ENCODE peak calls at places on chromosomes 1 and 21, in six cellular contexts. One of them, this sample, is unnamed.

GRCh38 chr1:11700655-11701467 is 9.4 kb downstream of the DRAXIN start:
- DNase-seq in activated CD4-positive, alpha-beta T cell treated with anti-CD3 and anti-CD28 coated beads for 4 hours: no peak
- DNase-seq in stimulated activated CD4-positive, alpha-beta T cell treated with anti-CD3 and anti-CD28 coated beads, Interleukin-15, amount 100 ng/mL, for 48 hours: no peak
- DNase-seq in NCI-H1436: no peak
- DNase-seq in activated CD8-positive, alpha-beta memory T cell treated with anti-CD3 and anti-CD28 coated beads for 4 hours: no peak
- DNase-seq in D721Med: peak; percentile 68
- DNase-seq in this sample: no peak

GRCh38 chr1:24383381-24383940 is 30.1 kb downstream of the STPG1 start:
- DNase-seq in activated CD4-positive, alpha-beta T cell treated with anti-CD3 and anti-CD28 coated beads for 4 hours: no peak
- DNase-seq in stimulated activated CD4-positive, alpha-beta T cell treated with anti-CD3 and anti-CD28 coated beads, Interleukin-15, amount 100 ng/mL, for 48 hours: no peak
- DNase-seq in NCI-H1436: no peak
- DNase-seq in activated CD8-positive, alpha-beta memory T cell treated with anti-CD3 and anti-CD28 coated beads for 4 hours: no peak
- DNase-seq in D721Med: no peak
- DNase-seq in this sample: no peak

GRCh38 chr1:20974069-20974468 is 187.0 kb upstream of the HP1BP3 start:
- DNase-seq in activated CD4-positive, alpha-beta T cell treated with anti-CD3 and anti-CD28 coated beads for 4 hours: no peak
- DNase-seq in stimulated activated CD4-positive, alpha-beta T cell treated with anti-CD3 and anti-CD28 coated beads, Interleukin-15, amount 100 ng/mL, for 48 hours: no peak
- DNase-seq in NCI-H1436: no peak
- DNase-seq in activated CD8-positive, alpha-beta memory T cell treated with anti-CD3 and anti-CD28 coated beads for 4 hours: no peak
- DNase-seq in D721Med: no peak
- DNase-seq in this sample: no peak

GRCh38 chr1:210195635-210196160 is 36.9 kb upstream of the SERTAD4 start:
- DNase-seq in activated CD4-positive, alpha-beta T cell treated with anti-CD3 and anti-CD28 coated beads for 4 hours: no peak
- DNase-seq in stimulated activated CD4-positive, alpha-beta T cell treated with anti-CD3 and anti-CD28 coated beads, Interleukin-15, amount 100 ng/mL, for 48 hours: no peak
- DNase-seq in NCI-H1436: no peak
- DNase-seq in activated CD8-positive, alpha-beta memory T cell treated with anti-CD3 and anti-CD28 coated beads for 4 hours: no peak
- DNase-seq in D721Med: no peak
- DNase-seq in this sample: no peak

GRCh38 chr1:240739139-240739538 is 127.2 kb upstream of the GREM2 start:
- DNase-seq in activated CD4-positive, alpha-beta T cell treated with anti-CD3 and anti-CD28 coated beads for 4 hours: no peak
- DNase-seq in stimulated activated CD4-positive, alpha-beta T cell treated with anti-CD3 and anti-CD28 coated beads, Interleukin-15, amount 100 ng/mL, for 48 hours: no peak
- DNase-seq in NCI-H1436: no peak
- DNase-seq in activated CD8-positive, alpha-beta memory T cell treated with anti-CD3 and anti-CD28 coated beads for 4 hours: no peak
- DNase-seq in D721Med: no peak
- DNase-seq in this sample: no peak

GRCh38 chr1:112544753-112545152 is 36.0 kb downstream of the WNT2B start:
- DNase-seq in activated CD4-positive, alpha-beta T cell treated with anti-CD3 and anti-CD28 coated beads for 4 hours: no peak
- DNase-seq in stimulated activated CD4-positive, alpha-beta T cell treated with anti-CD3 and anti-CD28 coated beads, Interleukin-15, amount 100 ng/mL, for 48 hours: no peak
- DNase-seq in NCI-H1436: no peak
- DNase-seq in activated CD8-positive, alpha-beta memory T cell treated with anti-CD3 and anti-CD28 coated beads for 4 hours: no peak
- DNase-seq in D721Med: no peak
- DNase-seq in this sample: no peak

GRCh38 chr1:121518726-121519041 is 333.9 kb downstream of the SRGAP2C start:
- DNase-seq in activated CD4-positive, alpha-beta T cell treated with anti-CD3 and anti-CD28 coated beads for 4 hours: no peak
- DNase-seq in stimulated activated CD4-positive, alpha-beta T cell treated with anti-CD3 and anti-CD28 coated beads, Interleukin-15, amount 100 ng/mL, for 48 hours: no peak
- DNase-seq in NCI-H1436: no peak
- DNase-seq in activated CD8-positive, alpha-beta memory T cell treated with anti-CD3 and anti-CD28 coated beads for 4 hours: no peak
- DNase-seq in D721Med: no peak
- DNase-seq in this sample: no peak

GRCh38 chr1:24275510-24275909 is 43.6 kb upstream of the GRHL3 start:
- DNase-seq in activated CD4-positive, alpha-beta T cell treated with anti-CD3 and anti-CD28 coated beads for 4 hours: no peak
- DNase-seq in stimulated activated CD4-positive, alpha-beta T cell treated with anti-CD3 and anti-CD28 coated beads, Interleukin-15, amount 100 ng/mL, for 48 hours: no peak
- DNase-seq in NCI-H1436: no peak
- DNase-seq in activated CD8-positive, alpha-beta memory T cell treated with anti-CD3 and anti-CD28 coated beads for 4 hours: no peak
- DNase-seq in D721Med: no peak
- DNase-seq in this sample: no peak

GRCh38 chr1:203692565-203693470 is 66.2 kb downstream of the ATP2B4 start:
- DNase-seq in activated CD4-positive, alpha-beta T cell treated with anti-CD3 and anti-CD28 coated beads for 4 hours: no peak
- DNase-seq in stimulated activated CD4-positive, alpha-beta T cell treated with anti-CD3 and anti-CD28 coated beads, Interleukin-15, amount 100 ng/mL, for 48 hours: no peak
- DNase-seq in NCI-H1436: no peak
- DNase-seq in activated CD8-positive, alpha-beta memory T cell treated with anti-CD3 and anti-CD28 coated beads for 4 hours: no peak
- DNase-seq in D721Med: no peak
- DNase-seq in this sample: no peak

GRCh38 chr1:54407957-54408700 is 1.9 kb upstream of the SSBP3 start:
- DNase-seq in activated CD4-positive, alpha-beta T cell treated with anti-CD3 and anti-CD28 coated beads for 4 hours: no peak
- DNase-seq in stimulated activated CD4-positive, alpha-beta T cell treated with anti-CD3 and anti-CD28 coated beads, Interleukin-15, amount 100 ng/mL, for 48 hours: no peak
- DNase-seq in NCI-H1436: no peak
- DNase-seq in activated CD8-positive, alpha-beta memory T cell treated with anti-CD3 and anti-CD28 coated beads for 4 hours: no peak
- DNase-seq in D721Med: no peak
- DNase-seq in this sample: no peak

GRCh38 chr1:160811147-160811546 is 15.2 kb downstream of the LY9 start:
- DNase-seq in activated CD4-positive, alpha-beta T cell treated with anti-CD3 and anti-CD28 coated beads for 4 hours: no peak
- DNase-seq in stimulated activated CD4-positive, alpha-beta T cell treated with anti-CD3 and anti-CD28 coated beads, Interleukin-15, amount 100 ng/mL, for 48 hours: no peak
- DNase-seq in NCI-H1436: no peak
- DNase-seq in activated CD8-positive, alpha-beta memory T cell treated with anti-CD3 and anti-CD28 coated beads for 4 hours: no peak
- DNase-seq in D721Med: no peak
- DNase-seq in this sample: no peak

GRCh38 chr1:89721351-89721750 is 88.4 kb downstream of the LRRC8C start:
- DNase-seq in activated CD4-positive, alpha-beta T cell treated with anti-CD3 and anti-CD28 coated beads for 4 hours: peak; percentile 51
- DNase-seq in stimulated activated CD4-positive, alpha-beta T cell treated with anti-CD3 and anti-CD28 coated beads, Interleukin-15, amount 100 ng/mL, for 48 hours: peak; percentile 13
- DNase-seq in NCI-H1436: no peak
- DNase-seq in activated CD8-positive, alpha-beta memory T cell treated with anti-CD3 and anti-CD28 coated beads for 4 hours: no peak
- DNase-seq in D721Med: no peak
- DNase-seq in this sample: no peak

GRCh38 chr1:38589036-38589435 is 270.5 kb downstream of the RRAGC start:
- DNase-seq in activated CD4-positive, alpha-beta T cell treated with anti-CD3 and anti-CD28 coated beads for 4 hours: no peak
- DNase-seq in stimulated activated CD4-positive, alpha-beta T cell treated with anti-CD3 and anti-CD28 coated beads, Interleukin-15, amount 100 ng/mL, for 48 hours: no peak
- DNase-seq in NCI-H1436: no peak
- DNase-seq in activated CD8-positive, alpha-beta memory T cell treated with anti-CD3 and anti-CD28 coated beads for 4 hours: no peak
- DNase-seq in D721Med: no peak
- DNase-seq in this sample: no peak

GRCh38 chr1:201171063-201172036 is 17.1 kb upstream of the TMEM9 start:
- DNase-seq in activated CD4-positive, alpha-beta T cell treated with anti-CD3 and anti-CD28 coated beads for 4 hours: peak; percentile 33
- DNase-seq in stimulated activated CD4-positive, alpha-beta T cell treated with anti-CD3 and anti-CD28 coated beads, Interleukin-15, amount 100 ng/mL, for 48 hours: peak; percentile 61
- DNase-seq in NCI-H1436: peak; percentile 69
- DNase-seq in activated CD8-positive, alpha-beta memory T cell treated with anti-CD3 and anti-CD28 coated beads for 4 hours: peak; percentile 9
- DNase-seq in D721Med: peak; percentile 83
- DNase-seq in this sample: peak; percentile 45

GRCh38 chr1:35592991-35593769 is 20.1 kb downstream of the TFAP2E start:
- DNase-seq in activated CD4-positive, alpha-beta T cell treated with anti-CD3 and anti-CD28 coated beads for 4 hours: no peak
- DNase-seq in stimulated activated CD4-positive, alpha-beta T cell treated with anti-CD3 and anti-CD28 coated beads, Interleukin-15, amount 100 ng/mL, for 48 hours: no peak
- DNase-seq in NCI-H1436: no peak
- DNase-seq in activated CD8-positive, alpha-beta memory T cell treated with anti-CD3 and anti-CD28 coated beads for 4 hours: no peak
- DNase-seq in D721Med: no peak
- DNase-seq in this sample: no peak

GRCh38 chr1:168083456-168084325 is 53.0 kb downstream of the GPR161 start:
- DNase-seq in activated CD4-positive, alpha-beta T cell treated with anti-CD3 and anti-CD28 coated beads for 4 hours: no peak
- DNase-seq in stimulated activated CD4-positive, alpha-beta T cell treated with anti-CD3 and anti-CD28 coated beads, Interleukin-15, amount 100 ng/mL, for 48 hours: no peak
- DNase-seq in NCI-H1436: no peak
- DNase-seq in activated CD8-positive, alpha-beta memory T cell treated with anti-CD3 and anti-CD28 coated beads for 4 hours: no peak
- DNase-seq in D721Med: no peak
- DNase-seq in this sample: no peak

GRCh38 chr1:243230914-243231313 is 24.2 kb downstream of the CEP170 start:
- DNase-seq in activated CD4-positive, alpha-beta T cell treated with anti-CD3 and anti-CD28 coated beads for 4 hours: no peak
- DNase-seq in stimulated activated CD4-positive, alpha-beta T cell treated with anti-CD3 and anti-CD28 coated beads, Interleukin-15, amount 100 ng/mL, for 48 hours: no peak
- DNase-seq in NCI-H1436: peak; percentile 56
- DNase-seq in activated CD8-positive, alpha-beta memory T cell treated with anti-CD3 and anti-CD28 coated beads for 4 hours: no peak
- DNase-seq in D721Med: no peak
- DNase-seq in this sample: no peak

GRCh38 chr1:227885135-227885647 is 62.5 kb downstream of the WNT9A start:
- DNase-seq in activated CD4-positive, alpha-beta T cell treated with anti-CD3 and anti-CD28 coated beads for 4 hours: no peak
- DNase-seq in stimulated activated CD4-positive, alpha-beta T cell treated with anti-CD3 and anti-CD28 coated beads, Interleukin-15, amount 100 ng/mL, for 48 hours: no peak
- DNase-seq in NCI-H1436: no peak
- DNase-seq in activated CD8-positive, alpha-beta memory T cell treated with anti-CD3 and anti-CD28 coated beads for 4 hours: no peak
- DNase-seq in D721Med: peak; percentile 14
- DNase-seq in this sample: no peak

GRCh38 chr21:44300262-44300959 is 558 bp downstream of the PFKL start:
- DNase-seq in activated CD4-positive, alpha-beta T cell treated with anti-CD3 and anti-CD28 coated beads for 4 hours: peak; percentile 51
- DNase-seq in stimulated activated CD4-positive, alpha-beta T cell treated with anti-CD3 and anti-CD28 coated beads, Interleukin-15, amount 100 ng/mL, for 48 hours: no peak
- DNase-seq in NCI-H1436: no peak
- DNase-seq in activated CD8-positive, alpha-beta memory T cell treated with anti-CD3 and anti-CD28 coated beads for 4 hours: peak; percentile 22
- DNase-seq in D721Med: no peak
- DNase-seq in this sample: no peak

GRCh38 chr1:97114842-97115241 is 393.3 kb downstream of the PTBP2 start:
- DNase-seq in activated CD4-positive, alpha-beta T cell treated with anti-CD3 and anti-CD28 coated beads for 4 hours: no peak
- DNase-seq in stimulated activated CD4-positive, alpha-beta T cell treated with anti-CD3 and anti-CD28 coated beads, Interleukin-15, amount 100 ng/mL, for 48 hours: no peak
- DNase-seq in NCI-H1436: no peak
- DNase-seq in activated CD8-positive, alpha-beta memory T cell treated with anti-CD3 and anti-CD28 coated beads for 4 hours: no peak
- DNase-seq in D721Med: no peak
- DNase-seq in this sample: no peak

GRCh38 chr1:156894711-156895407 is 1.3 kb downstream of the PEAR1 start:
- DNase-seq in activated CD4-positive, alpha-beta T cell treated with anti-CD3 and anti-CD28 coated beads for 4 hours: no peak
- DNase-seq in stimulated activated CD4-positive, alpha-beta T cell treated with anti-CD3 and anti-CD28 coated beads, Interleukin-15, amount 100 ng/mL, for 48 hours: no peak
- DNase-seq in NCI-H1436: no peak
- DNase-seq in activated CD8-positive, alpha-beta memory T cell treated with anti-CD3 and anti-CD28 coated beads for 4 hours: no peak
- DNase-seq in D721Med: no peak
- DNase-seq in this sample: no peak

GRCh38 chr21:29208044-29208665 is 77.7 kb downstream of the MAP3K7CL start:
- DNase-seq in activated CD4-positive, alpha-beta T cell treated with anti-CD3 and anti-CD28 coated beads for 4 hours: no peak
- DNase-seq in stimulated activated CD4-positive, alpha-beta T cell treated with anti-CD3 and anti-CD28 coated beads, Interleukin-15, amount 100 ng/mL, for 48 hours: no peak
- DNase-seq in NCI-H1436: no peak
- DNase-seq in activated CD8-positive, alpha-beta memory T cell treated with anti-CD3 and anti-CD28 coated beads for 4 hours: no peak
- DNase-seq in D721Med: no peak
- DNase-seq in this sample: no peak

GRCh38 chr1:22812993-22813790 is 102.6 kb downstream of the EPHB2 start:
- DNase-seq in activated CD4-positive, alpha-beta T cell treated with anti-CD3 and anti-CD28 coated beads for 4 hours: no peak
- DNase-seq in stimulated activated CD4-positive, alpha-beta T cell treated with anti-CD3 and anti-CD28 coated beads, Interleukin-15, amount 100 ng/mL, for 48 hours: no peak
- DNase-seq in NCI-H1436: no peak
- DNase-seq in activated CD8-positive, alpha-beta memory T cell treated with anti-CD3 and anti-CD28 coated beads for 4 hours: no peak
- DNase-seq in D721Med: no peak
- DNase-seq in this sample: no peak

This sample was measured in hypothalamus.